ENCODE peak calls at places on chromosomes 3 and 15, in ten cellular contexts. W is HL-60, O is mesothelial cell of epicardium, U is HFFc6, E is AG04449, X is fibroblast of pulmonary artery, J is spleen, B is ovary, I is neural crest cell, Q is retinal pigment epithelial cell. Z is an unnamed sample.
A peak's percentile ranks its signal among the peaks of the same experiment; 100 is the strongest.

GRCh38 chr3:129597087-129597791 is 9.2 kb downstream of the PLXND1 start:
- DNase-seq in W (peak; percentile 15), O (peak; percentile 45), U (no peak), E (no peak), X (no peak), J (no peak), B (peak; percentile 64), I (no peak), Q (no peak), Z (no peak)

GRCh38 chr3:130386604-130387263 is 41.3 kb downstream of the COL6A5 start:
- DNase-seq in W (no peak), O (no peak), U (no peak), E (no peak), X (peak; percentile 55), J (no peak), B (no peak), I (no peak), Q (no peak), Z (no peak)

GRCh38 chr15:44882499-44882968 is 74.0 kb upstream of the TERB2 start:
- DNase-seq in W (no peak), O (no peak), U (no peak), E (no peak), X (no peak), J (no peak), B (no peak), I (no peak), Q (no peak), Z (no peak)

GRCh38 chr3:169591159-169591951 is 72.2 kb downstream of the MECOM start:
- DNase-seq in W (no peak), O (no peak), U (no peak), E (no peak), X (no peak), J (no peak), B (no peak), I (no peak), Q (no peak), Z (no peak)

GRCh38 chr3:42601898-42602581 is 1.6 kb downstream of the NKTR start:
- DNase-seq in W (no peak), O (no peak), U (no peak), E (no peak), X (no peak), J (no peak), B (no peak), I (no peak), Q (no peak), Z (no peak)

GRCh38 chr3:26018889-26019288 is 229.0 kb downstream of the OXSM start:
- DNase-seq in W (no peak), O (no peak), U (no peak), E (no peak), X (no peak), J (no peak), B (no peak), I (no peak), Q (no peak), Z (no peak)

GRCh38 chr3:30475038-30475808 is 131.2 kb upstream of the TGFBR2 start:
- DNase-seq in W (no peak), O (no peak), U (no peak), E (no peak), X (no peak), J (no peak), B (no peak), I (no peak), Q (no peak), Z (no peak)

GRCh38 chr15:35727627-35728026 is 181.7 kb upstream of the DPH6 start:
- DNase-seq in W (no peak), O (no peak), U (no peak), E (no peak), X (no peak), J (no peak), B (no peak), I (no peak), Q (no peak), Z (no peak)

GRCh38 chr3:23761440-23761896 is 44.3 kb upstream of the UBE2E1 start:
- DNase-seq in W (peak; percentile 85), O (no peak), U (peak; percentile 44), E (no peak), X (peak; percentile 62), J (no peak), B (no peak), I (no peak), Q (no peak), Z (no peak)

GRCh38 chr15:34043391-34043790 is 4.4 kb upstream of the AVEN start:
- DNase-seq in W (no peak), O (no peak), U (no peak), E (no peak), X (no peak), J (no peak), B (no peak), I (no peak), Q (no peak), Z (no peak)

GRCh38 chr3:52204337-52205073 is 6.5 kb downstream of the ALAS1 start:
- DNase-seq in W (peak; percentile 53), O (no peak), U (no peak), E (no peak), X (no peak), J (peak; percentile 14), B (no peak), I (no peak), Q (no peak), Z (no peak)

GRCh38 chr15:30990451-30991300 is 752 bp downstream of the MTMR10 start:
- DNase-seq in W (peak; percentile 17), O (no peak), U (no peak), E (no peak), X (no peak), J (no peak), B (no peak), I (no peak), Q (no peak), Z (no peak)

GRCh38 chr15:77599899-77600298 is 32.8 kb downstream of the LINGO1 start:
- DNase-seq in W (peak; percentile 9), O (no peak), U (no peak), E (no peak), X (peak; percentile 50), J (no peak), B (no peak), I (no peak), Q (no peak), Z (peak; percentile 60)

GRCh38 chr3:124007186-124007585 is 15.3 kb upstream of the ROPN1 start:
- DNase-seq in W (peak; percentile 16), O (no peak), U (peak; percentile 95), E (no peak), X (no peak), J (no peak), B (no peak), I (no peak), Q (peak; percentile 8), Z (no peak)

GRCh38 chr15:49265911-49266310 is 95.9 kb downstream of the GALK2 start:
- DNase-seq in W (no peak), O (no peak), U (no peak), E (no peak), X (no peak), J (no peak), B (no peak), I (no peak), Q (no peak), Z (no peak)

DNA sequence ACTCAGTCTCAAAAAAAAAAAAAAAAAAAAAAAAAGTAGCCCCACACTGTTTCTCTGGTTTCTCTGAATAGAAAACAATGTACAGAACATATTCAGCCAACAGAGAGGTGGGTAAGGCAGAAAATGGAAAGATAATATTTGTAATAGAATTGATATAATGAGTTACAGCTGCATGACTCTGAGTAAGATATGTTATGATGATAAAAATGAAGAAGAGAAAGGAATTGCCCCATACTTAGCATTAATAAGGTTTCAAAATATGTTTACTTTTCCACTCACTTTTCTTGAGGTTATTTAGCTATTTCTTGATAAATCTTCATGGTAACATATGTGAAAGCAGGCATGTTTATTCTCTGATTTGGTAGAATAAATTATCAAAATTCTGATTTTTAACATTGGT is 100.9 kb upstream of the ROBO2 start:
- DNase-seq in W (no peak), O (no peak), U (no peak), E (no peak), X (no peak), J (no peak), B (no peak), I (no peak), Q (no peak), Z (no peak)
- TF ChIP-seq CTCF in W (no peak), O (no peak), U (no peak), E (no peak), X (no peak), J (no peak), B (no peak), I (no peak), Q (no peak), Z (no peak)

GRCh38 chr3:122023335-122023734 is 1.3 kb upstream of the ILDR1 start:
- DNase-seq in W (peak; percentile 7), O (no peak), U (no peak), E (no peak), X (no peak), J (no peak), B (no peak), I (no peak), Q (no peak), Z (no peak)
- TF ChIP-seq CTCF in W (no peak), O (no peak), U (no peak), E (no peak), X (no peak), J (no peak), B (no peak), I (no peak), Q (no peak), Z (no peak)

GRCh38 chr15:53974121-53974520 is 4.1 kb upstream of the UNC13C start:
- DNase-seq in W (no peak), O (no peak), U (no peak), E (no peak), X (no peak), J (no peak), B (no peak), I (no peak), Q (no peak), Z (no peak)

GRCh38 chr15:53978248-53978906 is at the start of gene UNC13C:
- DNase-seq in W (no peak), O (peak; percentile 63), U (no peak), E (no peak), X (no peak), J (no peak), B (peak; percentile 43), I (peak; percentile 36), Q (no peak), Z (peak; percentile 10)

GRCh38 chr15:53974813-53975212 is 3.4 kb upstream of the UNC13C start:
- DNase-seq in W (peak; percentile 35), O (no peak), U (no peak), E (no peak), X (no peak), J (no peak), B (no peak), I (no peak), Q (no peak), Z (no peak)

GRCh38 chr15:53979051-53979788 is 979 bp downstream of the UNC13C start:
- DNase-seq in W (no peak), O (no peak), U (no peak), E (no peak), X (no peak), J (no peak), B (no peak), I (no peak), Q (no peak), Z (no peak)

GRCh38 chr15:53976844-53977392 is 1.3 kb upstream of the UNC13C start:
- DNase-seq in W (no peak), O (peak; percentile 40), U (no peak), E (no peak), X (no peak), J (no peak), B (no peak), I (peak; percentile 7), Q (no peak), Z (peak; percentile 2)
- TF ChIP-seq CTCF in W (no peak), O (no peak), U (no peak), E (no peak), X (no peak), J (no peak), B (no peak), I (peak; percentile 67), Q (peak; percentile 32), Z (no peak)

GRCh38 chr3:50238549-50239026 is 2.6 kb downstream of the GNAI2 start:
- DNase-seq in W (peak; percentile 84), O (no peak), U (no peak), E (no peak), X (no peak), J (peak; percentile 92), B (peak; percentile 67), I (no peak), Q (no peak), Z (peak; percentile 89)
- TF ChIP-seq CTCF in W (no peak), O (no peak), U (peak; percentile 51), E (no peak), X (no peak), J (peak; percentile 17), B (no peak), I (no peak), Q (peak; percentile 5), Z (no peak)